ENCODE peak calls at places on chromosomes 4 and X, in five cellular contexts. A is A549, S is OCI-LY7, Y is SK-N-SH, T is mammary epithelial cell. D is an unnamed sample.

GRCh38 chr4:87410669-87411068 is 11.7 kb upstream of the NUDT9 start:
- DNase-seq in S (no peak), T (no peak), Y (no peak), A (no peak), D (no peak)

GRCh38 chr4:103306870-103307345 is 108.8 kb upstream of the CENPE start:
- DNase-seq in T (no peak), S (no peak), Y (peak), A (no peak), D (no peak)

GRCh38 chr4:137739391-137739790 is 207.1 kb upstream of the PCDH18 start:
- DNase-seq in Y (no peak), A (no peak), S (no peak), T (no peak), D (no peak)

GRCh38 chr4:184850431-184851199 is 24.8 kb upstream of the ACSL1 start:
- DNase-seq in T (no peak), S (peak), Y (no peak), A (no peak), D (no peak)

GRCh38 chr4:82247629-82248028 is 126.2 kb downstream of the HNRNPD start:
- DNase-seq in S (no peak), Y (no peak), T (no peak), A (no peak), D (no peak)

GRCh38 chrX:69616520-69617203 is 749 bp downstream of the EDA start:
- DNase-seq in A (no peak), T (no peak), S (no peak), Y (peak), D (no peak)

GRCh38 chr4:152572417-152573086 is 36.7 kb upstream of the FBXW7 start:
- DNase-seq in S (no peak), T (peak), A (no peak), Y (no peak), D (peak)

GRCh38 chrX:115898382-115899001 is 272.1 kb upstream of the AGTR2 start:
- DNase-seq in S (peak), T (peak), A (no peak), Y (peak), D (no peak)

GRCh38 chrX:132444936-132445335 is 43.9 kb downstream of the MBNL3 start:
- DNase-seq in S (no peak), A (no peak), Y (no peak), T (no peak), D (no peak)

GRCh38 chr4:74975848-74976824 is 43.2 kb downstream of the PARM1 start:
- DNase-seq in T (no peak), S (no peak), A (no peak), Y (no peak), D (no peak)

GRCh38 chr4:53722110-53722509 is 130.8 kb upstream of the LNX1 start:
- DNase-seq in A (no peak), S (no peak), Y (no peak), T (no peak), D (no peak)

GRCh38 chr4:159047478-159048165 is 55.3 kb upstream of the RAPGEF2 start:
- DNase-seq in A (peak), S (no peak), T (no peak), Y (no peak), D (no peak)

GRCh38 chrX:154362085-154362742 is 12.2 kb downstream of the FLNA start:
- DNase-seq in A (no peak), S (no peak), Y (no peak), T (no peak), D (no peak)
- TF ChIP-seq CTCF in A (no peak), S (no peak), Y (no peak), T (no peak), D (no peak)

DNA sequence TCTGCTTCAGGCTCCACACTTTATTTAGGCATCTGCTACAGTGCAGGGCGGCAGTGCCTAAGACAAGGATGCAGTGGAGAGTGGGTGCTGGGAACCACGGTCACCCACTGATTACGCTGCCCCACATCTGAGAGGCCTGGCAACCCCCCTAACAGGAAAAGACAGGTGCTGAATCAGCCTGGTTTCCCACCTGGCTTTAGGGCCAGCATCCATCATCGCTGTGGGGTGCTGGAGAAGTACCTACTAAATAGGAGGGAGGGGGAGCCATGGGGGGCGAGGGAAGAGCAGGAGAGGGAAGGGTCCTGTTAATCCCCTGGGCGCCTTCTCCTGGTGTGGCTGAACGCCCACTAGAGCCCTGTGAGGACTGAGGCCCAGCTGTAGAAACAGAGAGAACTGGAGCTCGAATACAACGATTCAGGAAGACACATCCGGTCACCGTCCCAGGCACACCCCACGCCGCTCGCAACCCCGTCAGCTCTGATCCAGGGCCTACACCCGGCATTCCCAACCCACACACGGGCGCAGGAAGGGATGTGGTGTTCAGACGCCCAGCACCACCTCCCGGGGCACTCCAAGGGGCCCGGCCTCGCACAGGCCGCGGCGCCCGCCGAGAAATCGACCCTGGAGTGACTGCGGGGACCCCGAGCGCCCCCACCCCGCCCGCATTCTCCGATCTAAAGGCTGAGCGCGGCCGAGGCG is 554 bp downstream of the DCTD start:
- DNase-seq in A (peak), S (peak), Y (no peak), T (peak), D (no peak)
- H3K4me2 ChIP-seq in A (peak), S (peak), Y (peak), T (peak), D (peak)

GRCh38 chr4:112753333-112753732 is 116.4 kb downstream of the LARP7 start:
- DNase-seq in S (no peak), Y (no peak), A (no peak), T (no peak), D (no peak)

GRCh38 chr4:112748352-112748900 is 111.5 kb downstream of the LARP7 start:
- DNase-seq in T (no peak), S (no peak), A (no peak), Y (no peak), D (no peak)

GRCh38 chr4:112752061-112752460 is 115.1 kb downstream of the LARP7 start:
- DNase-seq in A (no peak), Y (no peak), S (no peak), T (no peak), D (no peak)

GRCh38 chr4:112751447-112751846 is 114.5 kb downstream of the LARP7 start:
- DNase-seq in S (no peak), Y (no peak), A (no peak), T (no peak), D (no peak)

DNA sequence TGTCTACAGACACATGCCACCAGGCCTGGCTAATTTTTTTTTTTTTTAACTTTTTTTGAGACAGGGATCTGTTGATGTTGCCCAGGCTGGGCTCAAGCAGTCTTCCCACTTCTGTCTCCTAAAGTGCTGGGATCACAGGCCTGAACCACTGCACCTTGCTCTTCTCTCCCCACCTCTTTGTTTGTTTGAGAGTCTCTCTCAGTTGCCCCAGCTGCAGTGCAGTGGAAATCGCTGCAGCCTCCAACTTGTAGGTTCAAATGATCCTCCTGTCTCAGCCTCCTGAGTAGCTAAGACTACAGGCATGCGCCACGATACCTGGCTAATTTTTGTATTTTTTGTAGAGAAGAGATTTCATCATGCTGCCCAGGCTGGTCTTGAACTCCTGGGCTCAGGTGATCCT is 115.6 kb downstream of the LARP7 start:
- DNase-seq in S (no peak), Y (no peak), T (no peak), A (no peak), D (no peak)
- TF ChIP-seq CTCF in S (no peak), Y (no peak), T (no peak), A (no peak), D (no peak)

GRCh38 chr4:73816814-73817213 is 19.7 kb upstream of the CXCL6 start:
- DNase-seq in S (no peak), A (no peak), T (peak), Y (no peak), D (no peak)
- H3K4me2 ChIP-seq in S (no peak), A (peak), T (no peak), Y (no peak), D (peak)

GRCh38 chrX:100647095-100647494 is 3.1 kb downstream of the SRPX2 start:
- DNase-seq in S (peak), T (no peak), A (no peak), Y (no peak), D (no peak)
- TF ChIP-seq CTCF in S (no peak), T (no peak), A (no peak), Y (no peak), D (no peak)

GRCh38 chr4:1220566-1220965 is 28.4 kb downstream of the CTBP1 start:
- DNase-seq in T (no peak), Y (no peak), S (no peak), A (no peak), D (no peak)
- H3K4me2 ChIP-seq in T (no peak), Y (no peak), S (peak), A (no peak), D (no peak)

DNA sequence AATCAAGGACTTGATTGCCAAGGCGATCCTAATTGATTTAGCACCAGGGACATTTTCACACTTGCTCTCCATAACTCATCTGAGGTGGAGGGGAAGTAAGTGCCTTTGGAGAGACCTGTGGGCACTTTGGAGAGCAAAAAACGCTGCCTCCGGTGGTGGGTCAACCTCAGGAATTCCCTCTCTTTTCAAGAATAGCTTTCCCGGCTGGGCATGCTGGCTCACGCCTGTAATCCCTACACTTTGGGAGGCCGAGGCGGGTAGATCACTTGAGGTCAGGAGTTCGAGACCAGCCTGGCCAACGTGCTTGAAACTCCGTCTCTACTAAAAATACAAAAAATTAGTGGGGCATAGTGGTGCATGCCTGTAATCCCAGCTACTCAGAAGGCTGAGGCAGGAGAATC is 49.2 kb downstream of the PRPS1 start:
- DNase-seq in A (no peak), S (no peak), T (peak), Y (no peak), D (no peak)
- TF ChIP-seq CTCF in A (no peak), S (peak), T (no peak), Y (peak), D (no peak)

DNA sequence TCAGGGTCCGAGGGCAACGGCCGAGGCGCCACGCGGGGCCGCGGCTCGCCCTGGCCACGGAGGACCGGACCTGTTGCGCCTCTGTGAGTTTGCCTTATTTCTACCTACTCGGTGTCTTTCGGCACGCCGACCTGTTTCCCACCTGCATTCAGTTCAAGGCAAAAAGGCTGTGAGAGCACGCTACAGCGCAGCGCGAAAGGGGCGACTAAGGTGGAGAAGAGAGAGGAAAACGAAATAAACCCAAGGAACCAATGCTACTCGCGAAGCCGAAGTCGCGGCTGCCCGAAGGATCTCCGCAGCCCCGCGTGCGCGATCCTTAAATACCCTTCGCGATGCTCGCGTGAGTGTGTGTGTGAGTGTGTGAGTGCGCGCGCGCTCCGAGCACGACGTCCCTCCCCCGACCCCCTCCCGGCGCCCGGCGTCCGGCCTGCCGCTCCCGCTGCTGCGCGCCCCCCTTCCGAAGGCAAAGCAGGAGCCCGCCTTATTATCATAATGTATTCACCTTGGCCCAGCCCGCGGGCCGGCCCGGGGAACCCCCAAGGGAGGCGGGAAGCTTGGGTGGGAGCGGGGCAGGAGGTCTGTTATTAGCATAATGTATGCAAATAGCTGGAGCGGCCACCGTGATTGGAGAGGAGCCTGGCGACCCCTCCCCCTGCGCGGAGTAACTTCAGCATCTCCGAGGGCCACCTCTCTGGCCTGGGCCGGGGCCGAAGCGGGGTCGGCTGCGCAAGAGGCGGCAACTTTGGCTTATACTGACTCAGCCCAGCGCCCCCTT is at the start of gene COL25A1:
- DNase-seq in S (no peak), Y (peak), A (no peak), T (no peak), D (no peak)
- H3K4me2 ChIP-seq in S (no peak), Y (peak), A (peak), T (peak), D (peak)

DNA sequence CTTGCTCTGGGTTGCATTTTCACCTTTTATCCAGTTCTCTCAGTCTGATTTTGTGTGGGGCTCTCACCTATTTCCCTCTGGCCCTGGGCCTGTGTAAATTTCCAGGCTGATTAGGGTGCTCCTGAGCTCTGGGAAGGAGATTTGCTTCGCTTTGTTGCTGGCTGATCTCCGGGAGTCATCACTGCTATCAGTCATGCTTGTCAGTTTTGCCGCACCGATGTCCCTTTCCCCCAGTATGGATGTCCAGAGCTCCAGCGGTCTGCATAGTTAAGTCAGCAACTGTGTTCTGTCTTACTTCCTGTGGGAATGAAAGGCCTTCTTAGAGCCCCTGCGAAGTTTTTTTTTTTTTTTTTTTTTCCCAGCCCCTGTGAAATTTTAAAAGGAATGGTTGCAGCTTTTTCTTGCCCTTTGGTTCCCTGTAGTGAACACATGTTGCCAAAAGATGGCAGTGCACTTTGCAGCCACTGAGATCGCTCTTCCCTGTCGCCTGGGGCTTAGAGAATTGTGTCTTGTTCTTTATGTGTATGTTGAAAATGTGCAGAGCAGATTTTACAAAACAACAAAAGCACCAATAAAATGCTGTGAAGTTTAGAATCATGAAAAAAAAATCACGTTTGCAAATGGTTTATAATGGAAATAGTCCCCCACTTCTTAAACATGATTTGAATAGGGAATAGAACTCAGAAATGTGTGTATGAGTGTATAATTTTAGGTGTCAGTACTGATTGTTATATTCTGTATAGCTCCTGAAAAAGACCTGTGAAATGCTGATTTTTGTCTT is 109.2 kb upstream of the SLC4A4 start:
- DNase-seq in A (peak), S (peak), T (no peak), Y (peak), D (no peak)
- TF ChIP-seq CTCF in A (peak), S (peak), T (peak), Y (peak), D (peak)

DNA sequence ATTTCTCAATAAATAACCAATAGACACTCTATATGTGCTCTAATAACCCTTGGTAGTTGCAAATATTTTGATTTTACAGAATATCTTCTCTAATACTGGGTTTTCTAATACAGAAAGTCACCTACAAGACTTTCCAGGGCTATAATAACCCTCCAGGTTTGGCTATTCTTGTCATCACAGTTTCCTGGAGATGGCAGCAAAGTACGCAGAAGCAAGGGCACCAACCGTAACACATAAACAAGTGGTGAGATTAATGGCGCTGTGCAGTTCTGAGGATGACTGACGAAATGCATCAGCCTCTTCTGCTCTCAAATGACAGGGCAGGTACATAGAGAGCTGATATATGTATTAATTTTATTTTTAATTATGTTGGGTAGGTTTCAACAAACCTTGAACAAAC is 122.4 kb downstream of the C4orf33 start:
- DNase-seq in T (no peak), A (no peak), Y (no peak), S (no peak), D (no peak)
- H3K4me2 ChIP-seq in T (no peak), A (peak), Y (peak), S (no peak), D (no peak)